ENCODE peak calls at places on chromosome 22, in seven cellular contexts. G is IMR-90; P is right atrium auricular region; H is ovary; X is CD4-positive, CD25-positive, alpha-beta regulatory T cell; R is cardiac fibroblast; V is left ventricle myocardium inferior. U is an unnamed sample.

GRCh38 chr22:35728639-35729308 is 11.1 kb downstream of the APOL5 start:
- DNase-seq in G (no peak), P (no peak), H (no peak), X (no peak), R (no peak), V (no peak), U (no peak)

GRCh38 chr22:47308886-47309285 is 546.4 kb downstream of the TBC1D22A start:
- DNase-seq in G (no peak), P (no peak), H (no peak), X (no peak), R (no peak), V (no peak), U (no peak)

GRCh38 chr22:24189249-24190158 is 8.2 kb downstream of the SUSD2 start:
- DNase-seq in G (peak), P (peak), H (peak), X (no peak), R (peak), V (peak), U (peak)

GRCh38 chr22:25702046-25702445 is 39.9 kb upstream of the MYO18B start:
- DNase-seq in G (peak), P (no peak), H (no peak), X (peak), R (peak), V (no peak), U (no peak)

GRCh38 chr22:25718109-25718830 is 23.7 kb upstream of the MYO18B start:
- DNase-seq in G (no peak), P (no peak), H (no peak), X (no peak), R (no peak), V (no peak), U (no peak)

GRCh38 chr22:43228330-43228729 is 41.4 kb upstream of the TTLL12 start:
- DNase-seq in G (peak), P (no peak), H (no peak), X (no peak), R (peak), V (no peak), U (no peak)

GRCh38 chr22:46574993-46575914 is 37.8 kb upstream of the CELSR1 start:
- DNase-seq in G (no peak), P (no peak), H (no peak), X (no peak), R (peak), V (peak), U (no peak)

GRCh38 chr22:39686178-39686620 is 115.6 kb downstream of the CACNA1I start:
- DNase-seq in G (no peak), P (no peak), H (no peak), X (no peak), R (no peak), V (no peak), U (no peak)

GRCh38 chr22:24703101-24703500 is 71.4 kb downstream of the PIWIL3 start:
- DNase-seq in G (peak), P (no peak), H (peak), X (no peak), R (peak), V (peak), U (no peak)

GRCh38 chr22:37051629-37052385 is at the start of gene KCTD17:
- DNase-seq in G (peak), P (peak), H (peak), X (peak), R (peak), V (peak), U (peak)

GRCh38 chr22:16973591-16974297 is 34.3 kb downstream of the GAB4 start:
- DNase-seq in G (no peak), P (no peak), H (no peak), X (no peak), R (no peak), V (no peak), U (no peak)

GRCh38 chr22:23219317-23219716 is 39.0 kb downstream of the BCR start:
- DNase-seq in G (no peak), P (no peak), H (no peak), X (no peak), R (no peak), V (no peak), U (no peak)

GRCh38 chr22:39414377-39414776 is 14.8 kb downstream of the TAB1 start:
- DNase-seq in G (no peak), P (no peak), H (no peak), X (no peak), R (no peak), V (no peak), U (no peak)

GRCh38 chr22:47175151-47175760 is 412.8 kb downstream of the TBC1D22A start:
- DNase-seq in G (peak), P (no peak), H (peak), X (no peak), R (peak), V (no peak), U (no peak)

GRCh38 chr22:39332441-39333064 is 13.1 kb upstream of the RPL3 start:
- DNase-seq in G (no peak), P (no peak), H (no peak), X (no peak), R (peak), V (no peak), U (no peak)

GRCh38 chr22:37557321-37558001 is 2.8 kb upstream of the CDC42EP1 start:
- DNase-seq in G (no peak), P (no peak), H (no peak), X (no peak), R (no peak), V (no peak), U (no peak)

GRCh38 chr22:46501701-46502100 is 35.7 kb downstream of the CELSR1 start:
- DNase-seq in G (peak), P (no peak), H (no peak), X (no peak), R (peak), V (no peak), U (no peak)

GRCh38 chr22:43007519-43008102 is 7.3 kb downstream of the PACSIN2 start:
- DNase-seq in G (peak), P (no peak), H (no peak), X (no peak), R (peak), V (no peak), U (no peak)

GRCh38 chr22:35783943-35784614 is 66.4 kb downstream of the APOL5 start:
- DNase-seq in G (no peak), P (no peak), H (no peak), X (no peak), R (no peak), V (no peak), U (no peak)

GRCh38 chr22:23278883-23279675 is 98.8 kb downstream of the BCR start:
- DNase-seq in G (no peak), P (no peak), H (no peak), X (no peak), R (peak), V (no peak), U (peak)

GRCh38 chr22:40107756-40108437 is 69.8 kb upstream of the TNRC6B start:
- DNase-seq in G (peak), P (no peak), H (no peak), X (no peak), R (peak), V (no peak), U (no peak)

GRCh38 chr22:37329239-37330140 is 47.2 kb downstream of the CYTH4 start:
- DNase-seq in G (peak), P (no peak), H (no peak), X (no peak), R (no peak), V (no peak), U (no peak)

GRCh38 chr22:36073476-36073875 is 44.9 kb upstream of the RBFOX2 start:
- DNase-seq in G (peak), P (no peak), H (no peak), X (no peak), R (peak), V (no peak), U (no peak)

GRCh38 chr22:37207981-37208380 is 4.3 kb downstream of the SSTR3 start:
- DNase-seq in G (no peak), P (no peak), H (no peak), X (no peak), R (no peak), V (no peak), U (no peak)

GRCh38 chr22:43582394-43582793 is 170.6 kb downstream of the MPPED1 start:
- DNase-seq in G (no peak), P (no peak), H (no peak), X (no peak), R (no peak), V (no peak), U (no peak)

GRCh38 chr22:27885977-27886842 is 32.8 kb downstream of the PITPNB start:
- DNase-seq in G (peak), P (no peak), H (no peak), X (peak), R (peak), V (no peak), U (peak)

GRCh38 chr22:34886812-34887211 is 179.1 kb upstream of the ISX start:
- DNase-seq in G (no peak), P (no peak), H (no peak), X (no peak), R (no peak), V (no peak), U (no peak)

GRCh38 chr22:38942702-38943101 is 14.7 kb upstream of the APOBEC3A start:
- DNase-seq in G (no peak), P (no peak), H (no peak), X (no peak), R (no peak), V (no peak), U (no peak)

GRCh38 chr22:32520612-32521011 is 46.0 kb downstream of the FBXO7 start:
- DNase-seq in G (no peak), P (no peak), H (no peak), X (no peak), R (no peak), V (no peak), U (no peak)

GRCh38 chr22:36641902-36642640 is 61.5 kb downstream of the CACNG2 start:
- DNase-seq in G (peak), P (no peak), H (no peak), X (no peak), R (peak), V (no peak), U (no peak)

GRCh38 chr22:45034821-45035220 is 25.0 kb upstream of the PHF21B start:
- DNase-seq in G (no peak), P (no peak), H (no peak), X (no peak), R (no peak), V (no peak), U (no peak)

GRCh38 chr22:39277135-39277607 is 32.4 kb upstream of the PDGFB start:
- DNase-seq in G (peak), P (no peak), H (no peak), X (no peak), R (peak), V (no peak), U (no peak)

GRCh38 chr22:45310331-45311032 is 748 bp downstream of the FAM118A start:
- DNase-seq in G (no peak), P (no peak), H (peak), X (no peak), R (no peak), V (no peak), U (no peak)

GRCh38 chr22:24329453-24329852 is 58.8 kb downstream of the SPECC1L start:
- DNase-seq in G (no peak), P (no peak), H (no peak), X (no peak), R (no peak), V (no peak), U (no peak)

DNA sequence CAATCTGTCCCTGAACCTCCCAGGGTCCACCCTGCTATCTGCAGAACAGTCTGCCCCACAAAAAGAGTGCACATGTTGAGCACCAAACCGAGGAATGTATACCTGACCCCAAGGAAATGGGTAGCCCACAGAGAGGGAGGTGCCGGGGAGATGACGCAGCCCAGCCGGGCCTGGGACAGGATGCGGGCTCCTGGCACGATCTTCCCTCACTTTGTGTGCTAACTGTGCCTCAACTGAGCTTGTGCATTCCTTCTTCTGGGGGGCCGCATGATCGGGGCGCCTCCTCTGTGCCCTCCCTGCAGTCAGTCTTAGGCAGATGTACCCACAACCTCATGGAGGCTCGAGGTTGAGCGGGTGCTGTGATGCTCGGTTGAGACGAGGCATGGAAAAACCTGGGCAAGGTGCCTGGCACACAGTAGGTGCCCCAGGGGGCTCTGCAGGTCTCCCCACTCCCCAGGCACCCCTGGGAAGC is 2.4 kb downstream of the GAS2L1 start:
- DNase-seq in G (peak), P (no peak), H (no peak), X (no peak), R (peak), V (no peak), U (peak)
- H3K4me3 ChIP-seq in G (no peak), P (peak), H (no peak), X (no peak), R (peak), V (peak), U (no peak)

DNA sequence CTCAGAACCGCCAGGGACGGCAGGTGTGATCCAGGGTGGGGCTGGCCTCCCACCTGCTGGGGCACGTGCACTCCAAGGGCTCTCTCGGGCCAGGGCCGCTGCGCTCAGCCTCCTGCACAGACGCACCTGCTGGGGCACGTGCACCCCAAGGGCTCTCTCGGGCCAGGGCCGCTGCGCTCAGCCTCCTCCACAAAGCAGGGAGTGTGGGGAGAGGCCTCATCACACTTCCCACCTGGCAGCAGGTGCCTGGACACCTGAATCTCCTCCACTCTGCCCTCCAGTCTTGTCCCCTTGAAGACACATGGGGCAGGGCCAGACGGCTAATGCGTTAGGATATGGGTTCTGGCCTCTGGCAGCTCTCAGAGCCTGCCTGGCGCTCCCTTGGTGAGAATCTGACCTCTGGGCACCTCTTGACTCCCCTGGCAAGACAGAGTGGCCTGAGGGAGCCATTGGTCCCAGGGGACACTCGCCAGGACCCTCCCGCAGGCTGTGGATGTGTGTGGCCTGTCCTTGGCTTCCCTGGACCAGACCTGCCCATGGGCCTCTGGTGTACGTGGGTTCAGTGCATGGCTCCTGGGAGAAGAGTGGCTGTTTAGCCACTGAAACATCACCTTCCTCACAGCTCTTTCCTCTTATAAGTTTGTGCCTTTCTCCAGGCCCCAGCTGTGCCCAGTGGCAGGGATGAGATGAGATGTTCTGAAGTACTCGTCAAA is 73.6 kb downstream of the BRD1 start:
- DNase-seq in G (no peak), P (peak), H (no peak), X (no peak), R (no peak), V (no peak), U (no peak)
- H3K4me3 ChIP-seq in G (no peak), P (no peak), H (no peak), X (no peak), R (no peak), V (no peak), U (no peak)

GRCh38 chr22:41240377-41241132 is at the start of gene CHADL:
- DNase-seq in G (no peak), P (no peak), H (no peak), X (no peak), R (no peak), V (no peak), U (no peak)

GRCh38 chr22:41238570-41239442 is 1.9 kb downstream of the CHADL start:
- DNase-seq in G (no peak), P (no peak), H (no peak), X (no peak), R (no peak), V (no peak), U (no peak)

GRCh38 chr22:41239443-41240128 is 1.1 kb downstream of the CHADL start:
- DNase-seq in G (no peak), P (no peak), H (no peak), X (no peak), R (no peak), V (no peak), U (no peak)

GRCh38 chr22:41237036-41237706 is 3.6 kb downstream of the CHADL start:
- DNase-seq in G (no peak), P (no peak), H (no peak), X (no peak), R (no peak), V (no peak), U (no peak)

GRCh38 chr22:41237707-41238569 is 2.8 kb downstream of the CHADL start:
- DNase-seq in G (peak), P (peak), H (peak), X (peak), R (peak), V (peak), U (peak)
- H3K4me3 ChIP-seq in G (peak), P (peak), H (peak), X (no peak), R (peak), V (peak), U (peak)

GRCh38 chr22:19765477-19766234 is 5.1 kb downstream of the TBX1 start:
- DNase-seq in G (no peak), P (no peak), H (no peak), X (no peak), R (no peak), V (no peak), U (no peak)
- H3K4me3 ChIP-seq in G (no peak), P (no peak), H (no peak), X (no peak), R (peak), V (peak), U (no peak)